ENCODE peak calls at places on chromosomes 5 and 9, in nine cellular contexts. R, D, B, U, L, K, A, I and X are unnamed samples.

GRCh38 chr5:173211284-173211683 is 23.7 kb downstream of the NKX2-5 start:
- DNase-seq in D (no peak), I (no peak), K (no peak), B (no peak), L (no peak), R (no peak), U (no peak), A (no peak), X (no peak)

GRCh38 chr9:110148868-110149267 is 59.1 kb downstream of the C9orf152 start:
- DNase-seq in K (no peak), B (no peak), D (no peak), R (no peak), L (peak; percentile 42), A (no peak), U (no peak), I (no peak), X (no peak)

GRCh38 chr9:123261006-123261677 is 7.2 kb downstream of the STRBP start:
- DNase-seq in B (no peak), L (no peak), D (no peak), R (no peak), A (no peak), U (no peak), K (no peak), I (no peak), X (no peak)

GRCh38 chr9:5579881-5580280 is 49.0 kb upstream of the RIC1 start:
- DNase-seq in U (no peak), L (no peak), I (no peak), K (no peak), R (no peak), A (no peak), D (no peak), B (no peak), X (no peak)

GRCh38 chr9:124769451-124770358 is 1.4 kb downstream of the NR6A1 start:
- DNase-seq in L (peak; percentile 59), I (peak; percentile 40), A (peak; percentile 59), K (no peak), D (no peak), U (peak; percentile 55), R (no peak), B (peak; percentile 62), X (no peak)

GRCh38 chr5:95027775-95028174 is 257.1 kb downstream of the MCTP1 start:
- DNase-seq in K (no peak), D (no peak), U (no peak), A (no peak), B (no peak), I (no peak), L (no peak), R (no peak), X (no peak)

GRCh38 chr5:138179277-138179857 is 455 bp downstream of the KIF20A start:
- DNase-seq in K (no peak), A (peak; percentile 16), U (peak; percentile 10), I (peak; percentile 11), B (no peak), L (no peak), D (no peak), R (no peak), X (no peak)

GRCh38 chr5:73103885-73104284 is 16.5 kb upstream of the TMEM171 start:
- DNase-seq in R (peak; percentile 9), I (no peak), U (no peak), K (no peak), B (no peak), A (no peak), D (no peak), L (no peak), X (no peak)

GRCh38 chr9:130579738-130580463 is 524 bp downstream of the FUBP3 start:
- DNase-seq in I (peak; percentile 3), K (no peak), R (no peak), B (no peak), L (no peak), D (no peak), A (no peak), U (no peak), X (no peak)

GRCh38 chr9:18261143-18261542 is 212.8 kb upstream of the ADAMTSL1 start:
- DNase-seq in U (peak; percentile 10), D (no peak), I (no peak), L (no peak), K (no peak), B (no peak), A (no peak), R (no peak), X (no peak)

GRCh38 chr5:36734422-36734821 is 128.0 kb downstream of the SLC1A3 start:
- DNase-seq in D (no peak), B (peak; percentile 40), A (no peak), L (no peak), U (peak; percentile 53), K (no peak), I (no peak), R (peak; percentile 39), X (no peak)

GRCh38 chr5:121430538-121430937 is 421.1 kb upstream of the FTMT start:
- DNase-seq in K (no peak), L (no peak), D (no peak), A (peak; percentile 10), I (no peak), B (no peak), U (no peak), R (no peak), X (no peak)

GRCh38 chr9:26033346-26033745 is 355.1 kb upstream of the TUSC1 start:
- DNase-seq in A (no peak), L (no peak), I (no peak), U (no peak), K (no peak), D (no peak), B (no peak), R (peak; percentile 2), X (no peak)

GRCh38 chr9:86202338-86202882 is 57.0 kb downstream of the C9orf153 start:
- DNase-seq in U (peak; percentile 62), R (peak; percentile 76), B (peak; percentile 30), D (no peak), L (no peak), K (no peak), A (peak; percentile 73), I (no peak), X (no peak)

GRCh38 chr9:129604766-129605163 is 16.1 kb downstream of the C9orf50 start:
- DNase-seq in L (no peak), I (no peak), D (no peak), U (no peak), B (no peak), R (no peak), K (no peak), A (no peak), X (no peak)

GRCh38 chr5:126961702-126962101 is 68.7 kb downstream of the MARCHF3 start:
- DNase-seq in K (no peak), A (no peak), R (peak; percentile 83), U (no peak), B (no peak), L (no peak), D (no peak), I (no peak), X (no peak)

GRCh38 chr5:102807878-102808502 is 52.9 kb downstream of the PAM start:
- DNase-seq in A (peak; percentile 27), I (no peak), R (peak; percentile 46), K (no peak), D (no peak), U (peak; percentile 70), B (peak; percentile 59), L (no peak), X (peak; percentile 53)

GRCh38 chr5:65876496-65876895 is 49.9 kb upstream of the ERBIN start:
- DNase-seq in R (no peak), K (no peak), L (no peak), A (no peak), B (no peak), U (no peak), I (no peak), D (no peak), X (no peak)

GRCh38 chr5:17219431-17219830 is 2.0 kb downstream of the BASP1 start:
- DNase-seq in A (no peak), I (no peak), L (no peak), K (no peak), B (peak; percentile 68), D (no peak), R (no peak), U (no peak), X (no peak)

GRCh38 chr5:173917788-173918786 is 29.9 kb downstream of the CPEB4 start:
- DNase-seq in U (peak; percentile 78), A (peak; percentile 78), B (peak; percentile 90), L (peak; percentile 59), D (peak; percentile 36), I (peak; percentile 17), K (peak; percentile 69), R (peak; percentile 84), X (peak; percentile 84)

GRCh38 chr9:114551750-114552685 is 35.6 kb upstream of the ATP6V1G1 start:
- DNase-seq in K (no peak), L (no peak), B (peak; percentile 9), R (peak; percentile 97), D (no peak), I (no peak), U (peak; percentile 94), A (peak; percentile 74), X (peak; percentile 99)

GRCh38 chr9:108704156-108704852 is 151.5 kb downstream of the ACTL7B start:
- DNase-seq in L (no peak), B (no peak), A (no peak), D (no peak), K (no peak), R (no peak), U (no peak), I (no peak), X (no peak)

GRCh38 chr9:20526500-20527319 is 95.6 kb downstream of the MLLT3 start:
- DNase-seq in K (no peak), B (no peak), R (peak; percentile 73), U (no peak), A (no peak), L (no peak), I (no peak), D (no peak), X (no peak)

GRCh38 chr9:105216440-105217178 is 27.8 kb upstream of the SLC44A1 start:
- DNase-seq in K (no peak), L (peak; percentile 53), I (no peak), D (no peak), U (no peak), R (no peak), B (peak; percentile 75), A (no peak), X (no peak)

GRCh38 chr5:54643679-54644078 is 126.1 kb downstream of the SNX18 start:
- DNase-seq in B (no peak), I (no peak), K (no peak), R (peak; percentile 86), U (no peak), A (no peak), D (no peak), L (no peak), X (peak; percentile 44)

GRCh38 chr9:114033397-114034103 is 44.5 kb downstream of the AMBP start:
- DNase-seq in R (no peak), A (peak; percentile 80), B (peak; percentile 32), I (peak; percentile 53), U (peak; percentile 31), K (no peak), D (no peak), L (peak; percentile 61), X (no peak)

GRCh38 chr5:111254613-111255012 is 30.4 kb downstream of the CAMK4 start:
- DNase-seq in U (no peak), K (no peak), A (no peak), L (no peak), I (no peak), R (no peak), D (peak; percentile 13), B (no peak), X (no peak)

GRCh38 chr9:87087197-87087596 is 139.9 kb upstream of the GAS1 start:
- DNase-seq in U (no peak), I (no peak), B (no peak), L (no peak), D (no peak), K (no peak), A (no peak), R (no peak), X (no peak)

GRCh38 chr5:160520609-160521391 is 99.1 kb downstream of the PTTG1 start:
- DNase-seq in K (no peak), U (no peak), I (no peak), R (no peak), D (no peak), L (no peak), B (no peak), A (no peak), X (no peak)

GRCh38 chr5:146130440-146131045 is 25.2 kb upstream of the PLAC8L1 start:
- DNase-seq in K (no peak), I (no peak), L (no peak), A (no peak), U (peak; percentile 47), D (no peak), R (peak; percentile 38), B (peak; percentile 20), X (no peak)

GRCh38 chr5:133996683-133997252 is 8.0 kb downstream of the VDAC1 start:
- DNase-seq in B (no peak), U (no peak), A (peak; percentile 63), R (no peak), K (no peak), L (no peak), D (no peak), I (no peak), X (no peak)